ENCODE peak calls at places on chromosomes 13 and 19, in nine cellular contexts. H is adrenal gland, Z is fibroblast of lung, L is PC-9, S is GM12878, D is pancreas, X is astrocyte, B is mesenchymal stem cell, V is IMR-90. Q is an unnamed sample. For H3K4me1 and H3K27me3, the result is how much of the 10 kb centered on the place peaks cover.

GRCh38 chr13:79485014-79485441 is 4.1 kb downstream of the NDFIP2 start:
- DNase-seq in H (no peak), Z (peak), L (peak), S (no peak), D (peak), X (peak), B (peak), V (peak), Q (no peak)

GRCh38 chr19:10858204-10858828 is 10.1 kb downstream of the C19orf38 start:
- DNase-seq in H (no peak), Z (no peak), L (no peak), S (no peak), D (no peak), X (no peak), B (peak), V (no peak), Q (peak)

GRCh38 chr19:12946092-12946845 is 607 bp downstream of the RAD23A start:
- DNase-seq in H (peak), Z (peak), L (peak), S (no peak), D (peak), X (peak), B (peak), V (peak), Q (peak)

GRCh38 chr19:9498183-9498902 is at the start of gene ZNF560:
- DNase-seq in H (no peak), Z (peak), L (peak), S (no peak), D (no peak), X (peak), B (no peak), V (peak), Q (no peak)

GRCh38 chr13:109427148-109427547 is 359.2 kb downstream of the IRS2 start:
- DNase-seq in H (no peak), Z (peak), L (no peak), S (no peak), D (no peak), X (peak), B (no peak), V (no peak), Q (no peak)

GRCh38 chr19:5364674-5365073 is 24.1 kb upstream of the PTPRS start:
- DNase-seq in H (no peak), Z (no peak), L (no peak), S (no peak), D (no peak), X (no peak), B (no peak), V (no peak), Q (peak)

GRCh38 chr13:57640582-57640981 is 9.0 kb downstream of the PCDH17 start:
- DNase-seq in H (no peak), Z (peak), L (no peak), S (no peak), D (no peak), X (peak), B (peak), V (no peak), Q (no peak)

GRCh38 chr13:44329909-44330545 is 43.6 kb upstream of the SERP2 start:
- DNase-seq in H (no peak), Z (no peak), L (no peak), S (no peak), D (no peak), X (no peak), B (no peak), V (no peak), Q (no peak)

GRCh38 chr13:75691183-75691582 is 55.1 kb downstream of the LMO7 start:
- DNase-seq in H (no peak), Z (no peak), L (no peak), S (no peak), D (no peak), X (no peak), B (peak), V (peak), Q (no peak)

GRCh38 chr19:40089462-40089861 is 1.3 kb downstream of the ZNF780A start:
- DNase-seq in H (no peak), Z (peak), L (no peak), S (no peak), D (no peak), X (peak), B (peak), V (peak), Q (no peak)

GRCh38 chr19:30895946-30896345 is 453.3 kb downstream of the TSHZ3 start:
- DNase-seq in H (no peak), Z (no peak), L (no peak), S (no peak), D (no peak), X (no peak), B (no peak), V (no peak), Q (no peak)

GRCh38 chr19:1026189-1027019 is at the start of gene CNN2:
- DNase-seq in H (peak), Z (peak), L (peak), S (no peak), D (peak), X (peak), B (peak), V (peak), Q (peak)

GRCh38 chr19:14369399-14370168 is 11.7 kb upstream of the ADGRE5 start:
- DNase-seq in H (peak), Z (peak), L (no peak), S (no peak), D (no peak), X (peak), B (no peak), V (peak), Q (no peak)
- H3K4me3 ChIP-seq in H (no peak), Z (no peak), L (no peak), S (peak), D (no peak), X (no peak), B (no peak), V (no peak), Q (no peak)

GRCh38 chr19:57192064-57192395 is 730 bp downstream of the ZNF264 start:
- DNase-seq in H (no peak), Z (peak), L (no peak), S (no peak), D (no peak), X (no peak), B (no peak), V (peak), Q (no peak)
- H3K4me1 ChIP-seq in H (under half), Z (under half), L (under half), S (under half), D (under half), X (under half), B (under half), V (under half), Q (under half)

DNA sequence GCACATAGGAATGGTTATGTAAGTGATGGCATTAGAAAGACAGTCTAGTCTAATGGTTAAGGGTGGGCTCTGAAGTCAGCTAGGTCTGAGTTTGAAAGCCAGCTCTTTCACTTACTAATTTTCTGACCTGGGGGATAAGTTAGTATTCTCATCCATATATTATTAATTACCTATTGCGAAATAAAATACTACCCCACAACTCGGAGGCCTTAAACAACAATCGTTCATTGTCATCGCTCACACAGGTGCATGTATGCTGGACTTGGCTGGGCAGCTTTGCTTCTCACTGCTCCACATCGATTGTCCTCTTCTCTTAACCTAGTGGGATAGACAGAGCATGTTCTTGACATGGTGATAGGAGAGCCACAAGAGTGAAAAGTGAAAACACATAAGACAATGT is 54.7 kb downstream of the TNFSF11 start:
- DNase-seq in H (no peak), Z (no peak), L (no peak), S (no peak), D (no peak), X (no peak), B (no peak), V (no peak), Q (no peak)
- H3K27me3 ChIP-seq in H (under half), Z (under half), L (under half), S (under half), D (under half), X (under half), B (under half), V (under half), Q (under half)

DNA sequence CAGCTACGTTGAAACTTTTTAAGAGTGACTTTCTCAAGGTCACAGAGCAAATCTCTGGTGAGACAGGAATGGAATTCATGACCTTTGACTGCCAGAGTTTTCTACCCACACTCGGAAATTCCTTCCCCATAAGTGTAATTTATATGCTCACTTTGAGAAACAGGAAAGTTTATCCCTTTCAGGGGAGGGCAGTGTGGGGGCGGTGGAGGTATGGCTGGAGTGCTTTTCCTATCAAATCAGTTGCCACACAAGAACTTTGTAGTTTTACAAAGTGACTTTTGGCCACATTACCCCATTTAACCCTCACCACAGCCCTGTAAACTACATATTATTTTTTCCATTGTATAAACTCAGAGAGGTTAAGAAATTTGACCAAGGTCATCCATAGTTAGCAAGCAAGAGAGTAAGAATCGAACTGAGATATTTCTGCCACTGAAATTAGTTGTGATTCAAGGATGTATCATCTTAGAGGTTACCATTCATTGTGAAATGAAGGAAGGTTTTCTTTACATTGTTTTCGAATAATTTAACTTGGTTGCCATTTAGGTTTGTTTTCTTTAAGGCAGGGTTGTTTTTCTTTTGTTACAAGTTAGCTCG is 5.9 kb downstream of the KLF12 start:
- DNase-seq in H (no peak), Z (peak), L (no peak), S (no peak), D (no peak), X (peak), B (peak), V (peak), Q (no peak)
- H3K4me3 ChIP-seq in H (no peak), Z (no peak), L (no peak), S (no peak), D (no peak), X (no peak), B (peak), V (no peak), Q (no peak)

GRCh38 chr13:101258509-101258908 is 157.8 kb downstream of the NALCN start:
- DNase-seq in H (no peak), Z (no peak), L (no peak), S (no peak), D (no peak), X (no peak), B (no peak), V (no peak), Q (no peak)
- H3K4me1 ChIP-seq in H (under half), Z (under half), L (under half), S (under half), D (under half), X (under half), B (under half), V (under half), Q (under half)